ENCODE peak calls at places on chromosome 6, in seven cellular contexts. One of them, this sample, is unnamed.
A peak's percentile ranks its signal among the peaks of the same experiment; 100 is the strongest.

GRCh38 chr6:111765681-111766523 is 107.3 kb downstream of the FYN start:
- ATAC-seq in HCT116: no peak
- ATAC-seq in K562: no peak
- ATAC-seq in HepG2: no peak
- ATAC-seq in GM12878: no peak
- ATAC-seq in Panc1: no peak
- ATAC-seq in GM23338: no peak
- ATAC-seq in this sample: no peak

GRCh38 chr6:36546664-36546957 is 668 bp downstream of the STK38 start:
- ATAC-seq in HCT116: peak; percentile 15
- ATAC-seq in K562: peak; percentile 10
- ATAC-seq in HepG2: peak; percentile 42
- ATAC-seq in GM12878: peak; percentile 13
- ATAC-seq in Panc1: no peak
- ATAC-seq in GM23338: no peak
- ATAC-seq in this sample: peak; percentile 6

GRCh38 chr6:32168807-32169206 is 4.4 kb downstream of the EGFL8 start:
- ATAC-seq in HCT116: peak; percentile 15
- ATAC-seq in K562: peak; percentile 73
- ATAC-seq in HepG2: no peak
- ATAC-seq in GM12878: no peak
- ATAC-seq in Panc1: no peak
- ATAC-seq in GM23338: no peak
- ATAC-seq in this sample: no peak

GRCh38 chr6:71077655-71078054 is 120.8 kb upstream of the B3GAT2 start:
- ATAC-seq in HCT116: no peak
- ATAC-seq in K562: no peak
- ATAC-seq in HepG2: no peak
- ATAC-seq in GM12878: no peak
- ATAC-seq in Panc1: no peak
- ATAC-seq in GM23338: no peak
- ATAC-seq in this sample: no peak

GRCh38 chr6:25842526-25842925 is 10.7 kb upstream of the SLC17A1 start:
- ATAC-seq in HCT116: no peak
- ATAC-seq in K562: no peak
- ATAC-seq in HepG2: no peak
- ATAC-seq in GM12878: no peak
- ATAC-seq in Panc1: no peak
- ATAC-seq in GM23338: no peak
- ATAC-seq in this sample: no peak

GRCh38 chr6:143248359-143248758 is 187.7 kb downstream of the AIG1 start:
- ATAC-seq in HCT116: no peak
- ATAC-seq in K562: no peak
- ATAC-seq in HepG2: no peak
- ATAC-seq in GM12878: no peak
- ATAC-seq in Panc1: no peak
- ATAC-seq in GM23338: no peak
- ATAC-seq in this sample: no peak

GRCh38 chr6:147127587-147127986 is 76.6 kb upstream of the STXBP5 start:
- ATAC-seq in HCT116: no peak
- ATAC-seq in K562: no peak
- ATAC-seq in HepG2: no peak
- ATAC-seq in GM12878: no peak
- ATAC-seq in Panc1: no peak
- ATAC-seq in GM23338: no peak
- ATAC-seq in this sample: no peak

GRCh38 chr6:163667372-163668060 is 253.0 kb downstream of the QKI start:
- ATAC-seq in HCT116: no peak
- ATAC-seq in K562: peak; percentile 15
- ATAC-seq in HepG2: no peak
- ATAC-seq in GM12878: peak; percentile 99
- ATAC-seq in Panc1: no peak
- ATAC-seq in GM23338: no peak
- ATAC-seq in this sample: peak; percentile 73

GRCh38 chr6:36078159-36078558 is 50.6 kb downstream of the MAPK14 start:
- ATAC-seq in HCT116: no peak
- ATAC-seq in K562: no peak
- ATAC-seq in HepG2: no peak
- ATAC-seq in GM12878: no peak
- ATAC-seq in Panc1: no peak
- ATAC-seq in GM23338: no peak
- ATAC-seq in this sample: no peak

GRCh38 chr6:166739655-166740318 is 112.7 kb upstream of the RPS6KA2 start:
- ATAC-seq in HCT116: no peak
- ATAC-seq in K562: no peak
- ATAC-seq in HepG2: no peak
- ATAC-seq in GM12878: no peak
- ATAC-seq in Panc1: no peak
- ATAC-seq in GM23338: no peak
- ATAC-seq in this sample: no peak

GRCh38 chr6:151052021-151052646 is 186.6 kb downstream of the MTHFD1L start:
- ATAC-seq in HCT116: peak; percentile 93
- ATAC-seq in K562: no peak
- ATAC-seq in HepG2: no peak
- ATAC-seq in GM12878: no peak
- ATAC-seq in Panc1: no peak
- ATAC-seq in GM23338: no peak
- ATAC-seq in this sample: no peak

GRCh38 chr6:5205877-5206840 is 54.6 kb downstream of the LYRM4 start:
- ATAC-seq in HCT116: no peak
- ATAC-seq in K562: peak; percentile 84
- ATAC-seq in HepG2: peak; percentile 96
- ATAC-seq in GM12878: no peak
- ATAC-seq in Panc1: no peak
- ATAC-seq in GM23338: peak; percentile 23
- ATAC-seq in this sample: peak; percentile 89

GRCh38 chr6:52564856-52565255 is 12.0 kb downstream of the TRAM2 start:
- ATAC-seq in HCT116: no peak
- ATAC-seq in K562: no peak
- ATAC-seq in HepG2: peak; percentile 62
- ATAC-seq in GM12878: no peak
- ATAC-seq in Panc1: no peak
- ATAC-seq in GM23338: no peak
- ATAC-seq in this sample: no peak

GRCh38 chr6:5173862-5174643 is 86.7 kb downstream of the LYRM4 start:
- ATAC-seq in HCT116: no peak
- ATAC-seq in K562: no peak
- ATAC-seq in HepG2: no peak
- ATAC-seq in GM12878: peak; percentile 99
- ATAC-seq in Panc1: no peak
- ATAC-seq in GM23338: no peak
- ATAC-seq in this sample: no peak

GRCh38 chr6:25172819-25173218 is 106.4 kb upstream of the CARMIL1 start:
- ATAC-seq in HCT116: peak; percentile 55
- ATAC-seq in K562: no peak
- ATAC-seq in HepG2: no peak
- ATAC-seq in GM12878: no peak
- ATAC-seq in Panc1: no peak
- ATAC-seq in GM23338: no peak
- ATAC-seq in this sample: peak; percentile 19

GRCh38 chr6:22043284-22043962 is 253.4 kb downstream of the PRL start:
- ATAC-seq in HCT116: no peak
- ATAC-seq in K562: peak; percentile 62
- ATAC-seq in HepG2: no peak
- ATAC-seq in GM12878: no peak
- ATAC-seq in Panc1: no peak
- ATAC-seq in GM23338: peak; percentile 25
- ATAC-seq in this sample: peak; percentile 53

GRCh38 chr6:148814082-148814790 is 67.4 kb downstream of the UST start:
- ATAC-seq in HCT116: no peak
- ATAC-seq in K562: no peak
- ATAC-seq in HepG2: no peak
- ATAC-seq in GM12878: no peak
- ATAC-seq in Panc1: no peak
- ATAC-seq in GM23338: no peak
- ATAC-seq in this sample: no peak

GRCh38 chr6:7813193-7813592 is 87.3 kb downstream of the BMP6 start:
- ATAC-seq in HCT116: no peak
- ATAC-seq in K562: no peak
- ATAC-seq in HepG2: no peak
- ATAC-seq in GM12878: no peak
- ATAC-seq in Panc1: no peak
- ATAC-seq in GM23338: no peak
- ATAC-seq in this sample: no peak

GRCh38 chr6:137307163-137307851 is 88.1 kb upstream of the IFNGR1 start:
- ATAC-seq in HCT116: no peak
- ATAC-seq in K562: no peak
- ATAC-seq in HepG2: no peak
- ATAC-seq in GM12878: no peak
- ATAC-seq in Panc1: no peak
- ATAC-seq in GM23338: no peak
- ATAC-seq in this sample: no peak

GRCh38 chr6:159714404-159714803 is 12.9 kb upstream of the WTAP start:
- ATAC-seq in HCT116: no peak
- ATAC-seq in K562: no peak
- ATAC-seq in HepG2: peak; percentile 21
- ATAC-seq in GM12878: no peak
- ATAC-seq in Panc1: no peak
- ATAC-seq in GM23338: no peak
- ATAC-seq in this sample: no peak

GRCh38 chr6:101711518-101711917 is 318.0 kb downstream of the GRIK2 start:
- ATAC-seq in HCT116: no peak
- ATAC-seq in K562: no peak
- ATAC-seq in HepG2: no peak
- ATAC-seq in GM12878: peak; percentile 71
- ATAC-seq in Panc1: no peak
- ATAC-seq in GM23338: no peak
- ATAC-seq in this sample: no peak

GRCh38 chr6:12903246-12903645 is 186.7 kb downstream of the PHACTR1 start:
- ATAC-seq in HCT116: no peak
- ATAC-seq in K562: no peak
- ATAC-seq in HepG2: no peak
- ATAC-seq in GM12878: no peak
- ATAC-seq in Panc1: no peak
- ATAC-seq in GM23338: no peak
- ATAC-seq in this sample: peak; percentile 43
- TF ChIP-seq POLR2AphosphoS5 in HCT116: no peak
- TF ChIP-seq POLR2AphosphoS5 in K562: no peak
- TF ChIP-seq POLR2AphosphoS5 in HepG2: no peak
- TF ChIP-seq POLR2AphosphoS5 in GM12878: no peak
- TF ChIP-seq POLR2AphosphoS5 in Panc1: no peak
- TF ChIP-seq POLR2AphosphoS5 in GM23338: no peak
- TF ChIP-seq POLR2AphosphoS5 in this sample: peak; percentile 80

GRCh38 chr6:13836170-13836569 is 21.8 kb upstream of the MCUR1 start:
- ATAC-seq in HCT116: no peak
- ATAC-seq in K562: peak; percentile 84
- ATAC-seq in HepG2: peak; percentile 51
- ATAC-seq in GM12878: no peak
- ATAC-seq in Panc1: peak; percentile 56
- ATAC-seq in GM23338: no peak
- ATAC-seq in this sample: no peak

GRCh38 chr6:13834762-13835161 is 20.4 kb upstream of the MCUR1 start:
- ATAC-seq in HCT116: no peak
- ATAC-seq in K562: no peak
- ATAC-seq in HepG2: no peak
- ATAC-seq in GM12878: no peak
- ATAC-seq in Panc1: no peak
- ATAC-seq in GM23338: no peak
- ATAC-seq in this sample: no peak

GRCh38 chr6:13830803-13831202 is 16.4 kb upstream of the MCUR1 start:
- ATAC-seq in HCT116: no peak
- ATAC-seq in K562: no peak
- ATAC-seq in HepG2: no peak
- ATAC-seq in GM12878: peak; percentile 64
- ATAC-seq in Panc1: no peak
- ATAC-seq in GM23338: no peak
- ATAC-seq in this sample: no peak

GRCh38 chr6:13832778-13833177 is 18.4 kb upstream of the MCUR1 start:
- ATAC-seq in HCT116: no peak
- ATAC-seq in K562: no peak
- ATAC-seq in HepG2: no peak
- ATAC-seq in GM12878: no peak
- ATAC-seq in Panc1: no peak
- ATAC-seq in GM23338: no peak
- ATAC-seq in this sample: no peak

GRCh38 chr6:13831623-13832022 is 17.3 kb upstream of the MCUR1 start:
- ATAC-seq in HCT116: no peak
- ATAC-seq in K562: no peak
- ATAC-seq in HepG2: no peak
- ATAC-seq in GM12878: peak; percentile 93
- ATAC-seq in Panc1: no peak
- ATAC-seq in GM23338: no peak
- ATAC-seq in this sample: no peak
- TF ChIP-seq POLR2AphosphoS5 in HCT116: no peak
- TF ChIP-seq POLR2AphosphoS5 in K562: no peak
- TF ChIP-seq POLR2AphosphoS5 in HepG2: no peak
- TF ChIP-seq POLR2AphosphoS5 in GM12878: no peak
- TF ChIP-seq POLR2AphosphoS5 in Panc1: no peak
- TF ChIP-seq POLR2AphosphoS5 in GM23338: no peak
- TF ChIP-seq POLR2AphosphoS5 in this sample: no peak

DNA sequence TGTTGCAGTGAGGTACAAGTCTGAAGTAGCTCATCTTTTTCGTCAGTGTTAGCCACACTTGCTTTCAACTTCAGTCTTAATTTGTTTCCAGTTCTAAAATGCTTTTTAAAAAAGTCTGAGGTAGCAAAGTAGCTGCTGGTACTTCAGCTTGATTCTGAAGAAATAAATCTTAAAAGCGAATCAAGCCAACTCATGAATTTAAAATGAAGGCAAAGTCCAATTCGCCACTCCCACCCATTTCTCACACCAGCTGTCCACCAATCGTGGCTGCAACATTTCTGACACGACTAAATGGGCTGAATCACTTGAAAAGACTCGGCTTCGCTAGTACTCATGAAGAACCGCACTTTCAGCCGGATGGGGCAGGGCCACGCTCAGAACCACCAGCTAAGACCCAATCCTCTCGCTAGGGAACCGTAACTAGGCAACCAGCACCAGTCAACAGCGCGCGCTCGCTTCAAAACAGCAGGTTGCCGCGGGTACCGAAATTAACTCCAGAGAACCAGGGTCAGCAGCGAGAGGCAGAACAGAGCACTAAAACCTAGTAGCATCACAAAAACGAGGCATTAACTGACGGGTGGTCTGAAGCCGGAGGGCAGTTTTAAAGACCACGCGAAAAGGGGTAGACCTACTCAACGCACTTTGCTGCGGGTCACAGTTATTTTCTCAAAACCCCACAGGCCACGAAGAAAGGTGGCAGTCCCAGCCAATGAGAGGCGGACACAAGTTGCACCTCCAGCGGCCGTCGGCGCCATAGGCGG is 900 bp downstream of the BCLAF1 start:
- ATAC-seq in HCT116: peak; percentile 27
- ATAC-seq in K562: peak; percentile 43
- ATAC-seq in HepG2: peak; percentile 78
- ATAC-seq in GM12878: peak; percentile 63
- ATAC-seq in Panc1: peak; percentile 46
- ATAC-seq in GM23338: peak; percentile 56
- ATAC-seq in this sample: peak; percentile 55
- TF ChIP-seq POLR2AphosphoS5 in HCT116: no peak
- TF ChIP-seq POLR2AphosphoS5 in K562: no peak
- TF ChIP-seq POLR2AphosphoS5 in HepG2: no peak
- TF ChIP-seq POLR2AphosphoS5 in GM12878: no peak
- TF ChIP-seq POLR2AphosphoS5 in Panc1: no peak
- TF ChIP-seq POLR2AphosphoS5 in GM23338: no peak
- TF ChIP-seq POLR2AphosphoS5 in this sample: peak; percentile 66

DNA sequence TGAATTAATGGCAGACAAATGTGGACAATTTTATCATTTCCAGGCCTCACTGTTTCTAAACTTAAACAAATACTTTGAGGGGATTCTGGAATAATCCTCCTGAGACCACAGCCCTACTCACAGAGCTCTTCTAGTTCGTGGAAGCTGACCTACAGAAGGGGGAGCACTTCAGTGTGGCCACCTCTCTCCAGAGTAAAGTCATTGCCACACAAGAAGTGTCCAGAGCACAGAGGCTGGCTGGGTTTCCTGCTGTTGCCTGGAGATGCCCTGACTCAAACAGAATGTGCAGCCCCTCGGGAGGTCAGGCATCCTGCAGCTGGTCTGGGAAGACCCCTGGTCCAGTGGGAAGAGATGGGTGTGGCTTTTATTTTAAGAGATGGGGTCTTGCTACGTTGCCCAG is 110.9 kb downstream of the QRSL1 start:
- ATAC-seq in HCT116: no peak
- ATAC-seq in K562: no peak
- ATAC-seq in HepG2: peak; percentile 52
- ATAC-seq in GM12878: no peak
- ATAC-seq in Panc1: no peak
- ATAC-seq in GM23338: no peak
- ATAC-seq in this sample: no peak
- TF ChIP-seq POLR2AphosphoS5 in HCT116: no peak
- TF ChIP-seq POLR2AphosphoS5 in K562: no peak
- TF ChIP-seq POLR2AphosphoS5 in HepG2: no peak
- TF ChIP-seq POLR2AphosphoS5 in GM12878: no peak
- TF ChIP-seq POLR2AphosphoS5 in Panc1: no peak
- TF ChIP-seq POLR2AphosphoS5 in GM23338: no peak
- TF ChIP-seq POLR2AphosphoS5 in this sample: no peak